ENCODE peak calls at places on chromosomes 4 and X, in six cellular contexts. B is epithelial cell of prostate, L is IMR-90, C is aorta, E is heart left ventricle, M is upper lobe of right lung. I is an unnamed sample.
A peak's percentile ranks its signal among the peaks of the same experiment; 100 is the strongest.

GRCh38 chrX:108696690-108697089 is 39.7 kb downstream of the IRS4 start:
- DNase-seq in B (no peak), L (peak; percentile 9), C (no peak), E (no peak), M (no peak), I (no peak)

GRCh38 chr4:150130953-150131352 is 52.7 kb downstream of the DCLK2 start:
- DNase-seq in B (no peak), L (peak; percentile 83), C (peak; percentile 68), E (no peak), M (no peak), I (no peak)

GRCh38 chrX:119015407-119016242 is 41.2 kb downstream of the LONRF3 start:
- DNase-seq in B (peak; percentile 82), L (peak; percentile 80), C (peak; percentile 81), E (peak; percentile 26), M (peak; percentile 67), I (peak; percentile 34)

GRCh38 chr4:123037809-123038208 is 115.4 kb upstream of the NUDT6 start:
- DNase-seq in B (no peak), L (peak; percentile 54), C (no peak), E (no peak), M (no peak), I (no peak)

GRCh38 chr4:13455411-13455810 is 28.7 kb downstream of the RAB28 start:
- DNase-seq in B (no peak), L (peak; percentile 76), C (no peak), E (no peak), M (no peak), I (no peak)

GRCh38 chrX:103398321-103398937 is 22.1 kb downstream of the BEX3 start:
- DNase-seq in B (no peak), L (peak; percentile 86), C (no peak), E (no peak), M (no peak), I (no peak)

GRCh38 chrX:107750263-107750662 is 25.3 kb downstream of the TSC22D3 start:
- DNase-seq in B (no peak), L (no peak), C (no peak), E (no peak), M (no peak), I (no peak)

GRCh38 chr4:8688908-8689445 is 96.4 kb downstream of the CPZ start:
- DNase-seq in B (no peak), L (no peak), C (no peak), E (no peak), M (peak; percentile 53), I (no peak)

GRCh38 chrX:17654116-17654515 is 83.2 kb upstream of the SCML1 start:
- DNase-seq in B (no peak), L (no peak), C (no peak), E (no peak), M (no peak), I (no peak)

GRCh38 chrX:110418857-110419249 is 60.2 kb downstream of the RTL9 start:
- DNase-seq in B (no peak), L (peak; percentile 86), C (no peak), E (no peak), M (no peak), I (no peak)

GRCh38 chrX:47936224-47936939 is 67.4 kb downstream of the ZNF182 start:
- DNase-seq in B (no peak), L (no peak), C (no peak), E (no peak), M (no peak), I (no peak)

GRCh38 chr4:179472164-179472563 is 2029.9 kb upstream of the AGA start:
- DNase-seq in B (peak; percentile 5), L (no peak), C (no peak), E (no peak), M (no peak), I (no peak)

GRCh38 chr4:7759221-7759620 is 180.4 kb downstream of the AFAP1 start:
- DNase-seq in B (no peak), L (no peak), C (no peak), E (no peak), M (no peak), I (no peak)

GRCh38 chr4:119526786-119527550 is 101.6 kb downstream of the PDE5A start:
- DNase-seq in B (no peak), L (peak; percentile 62), C (no peak), E (no peak), M (no peak), I (no peak)

GRCh38 chr4:14028862-14029261 is 401.3 kb upstream of the BOD1L1 start:
- DNase-seq in B (no peak), L (no peak), C (no peak), E (no peak), M (no peak), I (no peak)

GRCh38 chr4:185068837-185069236 is 50.5 kb downstream of the HELT start:
- DNase-seq in B (no peak), L (no peak), C (no peak), E (no peak), M (no peak), I (no peak)

GRCh38 chrX:8726031-8726652 is 5.8 kb downstream of the ANOS1 start:
- DNase-seq in B (peak; percentile 14), L (no peak), C (no peak), E (no peak), M (no peak), I (no peak)

GRCh38 chr4:81722229-81722900 is 250.7 kb upstream of the RASGEF1B start:
- DNase-seq in B (no peak), L (no peak), C (no peak), E (no peak), M (peak; percentile 65), I (no peak)

GRCh38 chrX:152204919-152205318 is 66.5 kb upstream of the MAGEA10 start:
- DNase-seq in B (no peak), L (no peak), C (no peak), E (no peak), M (no peak), I (no peak)

GRCh38 chr4:84877051-84877833 is 89.2 kb downstream of the WDFY3 start:
- DNase-seq in B (no peak), L (no peak), C (no peak), E (no peak), M (no peak), I (no peak)

GRCh38 chr4:155568641-155569040 is 98.0 kb upstream of the GUCY1A1 start:
- DNase-seq in B (no peak), L (no peak), C (no peak), E (no peak), M (no peak), I (no peak)

GRCh38 chrX:122203399-122203798 is 980.7 kb upstream of the GRIA3 start:
- DNase-seq in B (no peak), L (no peak), C (no peak), E (no peak), M (no peak), I (no peak)

GRCh38 chrX:6718766-6719165 is 183.8 kb upstream of the VCX3A start:
- DNase-seq in B (no peak), L (no peak), C (no peak), E (no peak), M (no peak), I (no peak)

DNA sequence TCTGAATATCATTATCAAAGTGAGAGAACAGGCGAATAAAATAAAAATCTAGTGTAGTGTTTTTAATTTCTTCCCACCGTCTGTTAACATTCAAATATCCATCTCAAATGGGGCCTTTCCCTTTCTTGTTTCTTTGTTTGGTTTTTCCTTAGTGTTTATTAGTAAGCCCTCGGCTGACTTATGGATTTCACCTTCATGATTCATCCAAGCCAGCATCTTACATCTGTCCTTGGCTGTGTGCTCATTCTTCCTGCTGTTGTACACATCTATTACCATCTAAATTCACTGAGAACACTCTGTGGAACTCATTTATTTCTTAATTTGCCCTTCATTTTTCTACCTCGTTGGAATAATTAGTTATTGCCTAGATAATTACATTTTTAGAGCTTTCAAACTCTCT is 84.8 kb downstream of the SPCS3 start:
- DNase-seq in B (peak; percentile 18), L (peak; percentile 86), C (no peak), E (no peak), M (no peak), I (no peak)
- H3K27ac ChIP-seq in B (no peak overlapping the region), L (no peak overlapping the region), C (no peak overlapping the region), E (no peak overlapping the region), M (no peak overlapping the region), I (no peak overlapping the region)

DNA sequence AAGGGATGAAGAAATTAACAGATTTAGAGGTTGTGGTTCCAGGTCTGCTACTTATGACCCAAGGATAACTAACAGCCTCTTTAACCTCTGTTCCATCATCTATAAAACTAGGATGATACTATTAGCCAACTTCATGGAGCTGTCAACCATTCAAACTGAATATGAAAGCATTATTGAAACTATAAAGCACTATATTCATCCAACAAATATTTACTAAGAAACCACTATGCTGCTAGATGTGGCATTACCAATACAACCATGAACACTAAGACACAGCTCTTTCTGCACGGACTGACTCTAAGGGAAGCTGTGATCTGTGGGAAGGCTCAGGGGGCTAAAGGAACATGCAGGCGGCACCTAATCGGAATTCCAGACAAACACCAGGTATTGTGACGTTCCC is 66.0 kb downstream of the APBB2 start:
- DNase-seq in B (no peak), L (no peak), C (no peak), E (no peak), M (no peak), I (no peak)
- H3K27ac ChIP-seq in B (peak overlapping the region; percentile 78), L (no peak overlapping the region), C (peak overlapping the region; percentile 64), E (no peak overlapping the region), M (no peak overlapping the region), I (no peak overlapping the region)

GRCh38 chr4:96004341-96004740 is 164.4 kb downstream of the PDHA2 start:
- DNase-seq in B (no peak), L (no peak), C (no peak), E (no peak), M (no peak), I (no peak)
- H3K27ac ChIP-seq in B (no peak overlapping the region), L (no peak overlapping the region), C (no peak overlapping the region), E (no peak overlapping the region), M (no peak overlapping the region), I (no peak overlapping the region)

GRCh38 chr4:105988671-105989070 is 93.4 kb downstream of the NPNT start:
- DNase-seq in B (no peak), L (no peak), C (no peak), E (no peak), M (no peak), I (no peak)

GRCh38 chr4:105991726-105992125 is 96.5 kb downstream of the NPNT start:
- DNase-seq in B (no peak), L (no peak), C (no peak), E (no peak), M (no peak), I (no peak)

GRCh38 chr4:105992641-105993305 is 97.5 kb downstream of the NPNT start:
- DNase-seq in B (no peak), L (no peak), C (no peak), E (no peak), M (no peak), I (no peak)

GRCh38 chr4:105990933-105991332 is 95.7 kb downstream of the NPNT start:
- DNase-seq in B (peak; percentile 88), L (peak; percentile 30), C (peak; percentile 88), E (peak; percentile 87), M (peak; percentile 78), I (peak; percentile 61)

DNA sequence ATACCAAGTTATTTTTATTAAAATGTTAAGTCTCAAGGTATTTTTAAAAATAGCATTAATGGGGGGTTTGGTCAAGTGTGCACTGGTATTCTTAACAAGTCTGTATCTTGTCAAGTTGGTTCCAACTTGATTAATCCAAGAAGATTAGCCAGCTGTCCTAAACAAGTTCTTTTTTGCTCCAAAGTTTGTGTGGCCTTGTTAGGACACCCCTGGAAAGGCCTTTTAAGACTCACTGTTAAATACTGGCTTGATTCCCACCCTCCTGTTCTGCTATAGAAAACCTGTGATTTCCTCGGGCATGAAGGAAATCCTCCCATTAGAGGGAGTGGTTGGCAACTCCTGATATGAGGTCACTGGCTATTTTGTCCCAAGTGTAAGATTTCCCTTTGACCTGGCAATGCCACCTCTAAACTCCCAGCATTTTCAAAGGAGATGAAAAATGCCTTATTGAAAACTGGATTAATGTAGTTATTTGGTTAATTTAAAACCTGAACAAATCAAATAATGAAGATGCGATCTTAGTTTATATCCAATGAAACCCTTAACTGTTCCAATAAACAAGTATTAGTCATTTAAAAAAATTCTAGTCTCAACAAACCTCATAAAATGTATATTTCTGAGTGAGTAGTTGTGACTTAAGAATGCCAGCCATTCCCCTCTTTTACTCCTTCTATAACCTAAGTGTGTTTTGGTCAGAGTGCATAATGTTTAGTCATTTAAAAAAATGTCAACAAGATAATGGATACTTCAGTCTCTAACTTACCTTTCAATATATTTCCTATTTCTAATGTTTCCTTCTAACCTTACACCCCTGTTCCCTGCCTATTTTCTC is 94.4 kb downstream of the NPNT start:
- DNase-seq in B (no peak), L (no peak), C (no peak), E (no peak), M (no peak), I (no peak)
- H3K27ac ChIP-seq in B (peak overlapping the region; percentile 77), L (no peak overlapping the region), C (peak overlapping the region; percentile 19), E (peak overlapping the region; percentile 68), M (peak overlapping the region; percentile 55), I (no peak overlapping the region)